ENCODE peak calls at places on chromosomes 6 and 20, in five cellular contexts. E is osteocyte; D is stimulated activated CD4-positive, alpha-beta T cell treated with anti-CD3 and anti-CD28 coated beads, Interleukin-12 subunit alpha, Interleukin-12 subunit beta, amount 100 ng/mL, for 48 hours; Y is Kasumi-1; L is uterus. G is an unnamed sample.

GRCh38 chr6:74749211-74750142 is 456.4 kb downstream of the COL12A1 start:
- DNase-seq in E (no peak), D (no peak), L (no peak), Y (no peak), G (no peak)

GRCh38 chr6:35363293-35363750 is 21.0 kb downstream of the PPARD start:
- DNase-seq in D (no peak), L (no peak), Y (no peak), E (no peak), G (no peak)

GRCh38 chr6:166277892-166278578 is 30.2 kb downstream of the PRR18 start:
- DNase-seq in D (no peak), L (no peak), Y (no peak), E (no peak), G (no peak)

GRCh38 chr6:32189082-32189741 is 790 bp downstream of the PBX2 start:
- DNase-seq in E (peak), Y (no peak), L (no peak), D (no peak), G (no peak)

GRCh38 chr6:12331951-12332749 is 42.0 kb downstream of the EDN1 start:
- DNase-seq in D (no peak), L (no peak), Y (peak), E (peak), G (no peak)

GRCh38 chr20:40949346-40949745 is 79.3 kb upstream of the TOP1 start:
- DNase-seq in E (no peak), Y (no peak), D (no peak), L (no peak), G (no peak)

GRCh38 chr20:38357653-38358207 is 11.4 kb downstream of the LBP start:
- DNase-seq in L (no peak), Y (no peak), E (no peak), D (no peak), G (no peak)

GRCh38 chr20:23889775-23890187 is 10.2 kb upstream of the CST5 start:
- DNase-seq in D (peak), Y (peak), L (no peak), E (no peak), G (peak)

GRCh38 chr20:19027971-19028370 is 184.5 kb upstream of the SLC24A3 start:
- DNase-seq in D (no peak), E (peak), Y (no peak), L (no peak), G (no peak)

GRCh38 chr20:48719598-48720255 is 108.1 kb downstream of the PREX1 start:
- DNase-seq in D (no peak), Y (no peak), E (no peak), L (no peak), G (no peak)

G was measured in NK-92 treated with Interleukin-12 subunit alpha and Interleukin-12 subunit beta, amount 100 ng/mL, for 24 hours.